ENCODE peak calls at places on chromosome 15, in six cellular contexts. W is CD4-positive, alpha-beta memory T cell; T is dorsolateral prefrontal cortex; R is lower lobe of right lung; Y is esophagus muscularis mucosa; M is fibroblast of lung. P is an unnamed sample.

GRCh38 chr15:94205366-94205765 is 26.0 kb upstream of the MCTP2 start:
- DNase-seq in W (no peak), T (no peak), R (no peak), Y (no peak), M (no peak), P (peak)

GRCh38 chr15:45640610-45641009 is 5.8 kb downstream of the SQOR start:
- DNase-seq in W (no peak), T (no peak), R (no peak), Y (no peak), M (peak), P (no peak)

GRCh38 chr15:65333441-65333820 is 29.0 kb downstream of the RNU5B-1 start:
- DNase-seq in W (no peak), T (no peak), R (no peak), Y (no peak), M (no peak), P (no peak)

GRCh38 chr15:64842099-64842940 is 605 bp downstream of the PLEKHO2 start:
- DNase-seq in W (no peak), T (no peak), R (no peak), Y (no peak), M (no peak), P (no peak)

GRCh38 chr15:100720406-100720967 is 118.1 kb downstream of the ASB7 start:
- DNase-seq in W (no peak), T (no peak), R (no peak), Y (peak), M (no peak), P (peak)

GRCh38 chr15:82081904-82082810 is 36.3 kb upstream of the MEX3B start:
- DNase-seq in W (no peak), T (no peak), R (no peak), Y (no peak), M (peak), P (no peak)

GRCh38 chr15:83567318-83567717 is 86.6 kb upstream of the ADAMTSL3 start:
- DNase-seq in W (no peak), T (no peak), R (no peak), Y (no peak), M (no peak), P (no peak)

GRCh38 chr15:79102595-79102994 is 12.0 kb upstream of the RASGRF1 start:
- DNase-seq in W (no peak), T (no peak), R (no peak), Y (peak), M (no peak), P (no peak)

GRCh38 chr15:31270767-31271166 is 55.9 kb upstream of the KLF13 start:
- DNase-seq in W (no peak), T (peak), R (no peak), Y (peak), M (no peak), P (no peak)

GRCh38 chr15:100785181-100786138 is 94.2 kb upstream of the ALDH1A3 start:
- DNase-seq in W (no peak), T (no peak), R (no peak), Y (peak), M (no peak), P (no peak)

GRCh38 chr15:54660356-54660755 is 536.4 kb downstream of the RSL24D1 start:
- DNase-seq in W (no peak), T (no peak), R (no peak), Y (no peak), M (no peak), P (no peak)

GRCh38 chr15:36265422-36265821 is 314.0 kb upstream of the CDIN1 start:
- DNase-seq in W (no peak), T (no peak), R (no peak), Y (no peak), M (no peak), P (no peak)

GRCh38 chr15:70250208-70251201 is 152.8 kb upstream of the TLE3 start:
- DNase-seq in W (no peak), T (no peak), R (no peak), Y (no peak), M (no peak), P (no peak)

GRCh38 chr15:48459571-48460461 is 128.6 kb downstream of the DUT start:
- DNase-seq in W (no peak), T (no peak), R (no peak), Y (no peak), M (peak), P (no peak)

GRCh38 chr15:60408438-60409105 is 10.8 kb upstream of the ANXA2 start:
- DNase-seq in W (peak), T (no peak), R (no peak), Y (no peak), M (peak), P (peak)

GRCh38 chr15:88546248-88547129 is at the start of gene DET1:
- DNase-seq in W (peak), T (peak), R (peak), Y (peak), M (peak), P (peak)

GRCh38 chr15:33310481-33311311 is at the start of gene RYR3:
- DNase-seq in W (no peak), T (no peak), R (no peak), Y (peak), M (peak), P (no peak)

GRCh38 chr15:75235051-75235673 is 23.0 kb upstream of the GOLGA6C start:
- DNase-seq in W (no peak), T (no peak), R (no peak), Y (no peak), M (no peak), P (no peak)

GRCh38 chr15:60729850-60730458 is 251.0 kb upstream of the ICE2 start:
- DNase-seq in W (no peak), T (no peak), R (no peak), Y (no peak), M (no peak), P (no peak)

GRCh38 chr15:41258706-41259471 is 27.8 kb downstream of the CHP1 start:
- DNase-seq in W (no peak), T (no peak), R (peak), Y (no peak), M (peak), P (no peak)

GRCh38 chr15:32663671-32664070 is 22.2 kb downstream of the SCG5 start:
- DNase-seq in W (no peak), T (no peak), R (no peak), Y (peak), M (no peak), P (no peak)

GRCh38 chr15:43854801-43855200 is 28.0 kb downstream of the WDR76 start:
- DNase-seq in W (no peak), T (no peak), R (no peak), Y (no peak), M (peak), P (no peak)

GRCh38 chr15:54083501-54083900 is 105.3 kb downstream of the UNC13C start:
- DNase-seq in W (no peak), T (no peak), R (no peak), Y (no peak), M (no peak), P (no peak)

GRCh38 chr15:33226559-33227181 is 32.2 kb upstream of the FMN1 start:
- DNase-seq in W (peak), T (no peak), R (no peak), Y (peak), M (peak), P (peak)

GRCh38 chr15:31486506-31486905 is 159.9 kb downstream of the KLF13 start:
- DNase-seq in W (no peak), T (no peak), R (no peak), Y (no peak), M (no peak), P (no peak)

GRCh38 chr15:89114974-89115373 is 26.7 kb downstream of the ABHD2 start:
- DNase-seq in W (no peak), T (no peak), R (no peak), Y (no peak), M (peak), P (no peak)

GRCh38 chr15:63189955-63190691 is 717 bp downstream of the RAB8B start:
- DNase-seq in W (no peak), T (no peak), R (no peak), Y (no peak), M (no peak), P (no peak)

GRCh38 chr15:78621810-78622402 is 1.1 kb upstream of the CHRNA3 start:
- DNase-seq in W (no peak), T (no peak), R (no peak), Y (no peak), M (no peak), P (no peak)

GRCh38 chr15:70029297-70029701 is 68.4 kb downstream of the TLE3 start:
- DNase-seq in W (no peak), T (no peak), R (peak), Y (no peak), M (no peak), P (no peak)

GRCh38 chr15:40325188-40325587 is 1.7 kb downstream of the INAFM2 start:
- DNase-seq in W (no peak), T (no peak), R (no peak), Y (no peak), M (no peak), P (no peak)

GRCh38 chr15:75578206-75578947 is 738 bp downstream of the PTPN9 start:
- DNase-seq in W (peak), T (no peak), R (peak), Y (no peak), M (peak), P (peak)

GRCh38 chr15:74449066-74449465 is 11.9 kb downstream of the UBL7 start:
- DNase-seq in W (no peak), T (no peak), R (no peak), Y (no peak), M (no peak), P (no peak)

GRCh38 chr15:88331291-88331690 is 74.8 kb upstream of the NTRK3 start:
- DNase-seq in W (no peak), T (no peak), R (peak), Y (no peak), M (peak), P (peak)

GRCh38 chr15:74988007-74988800 is 7.2 kb upstream of the SCAMP5 start:
- DNase-seq in W (peak), T (no peak), R (peak), Y (no peak), M (peak), P (no peak)

GRCh38 chr15:64045774-64046346 is 425 bp downstream of the DAPK2 start:
- DNase-seq in W (no peak), T (no peak), R (no peak), Y (no peak), M (no peak), P (no peak)

GRCh38 chr15:28459279-28459678 is 73.5 kb downstream of the GOLGA8G start:
- DNase-seq in W (no peak), T (no peak), R (no peak), Y (peak), M (no peak), P (no peak)

GRCh38 chr15:60787737-60788513 is 309.0 kb upstream of the ICE2 start:
- DNase-seq in W (peak), T (no peak), R (no peak), Y (no peak), M (no peak), P (no peak)

GRCh38 chr15:101554115-101554915 is 64.8 kb upstream of the PCSK6 start:
- DNase-seq in W (no peak), T (no peak), R (no peak), Y (no peak), M (no peak), P (no peak)

DNA sequence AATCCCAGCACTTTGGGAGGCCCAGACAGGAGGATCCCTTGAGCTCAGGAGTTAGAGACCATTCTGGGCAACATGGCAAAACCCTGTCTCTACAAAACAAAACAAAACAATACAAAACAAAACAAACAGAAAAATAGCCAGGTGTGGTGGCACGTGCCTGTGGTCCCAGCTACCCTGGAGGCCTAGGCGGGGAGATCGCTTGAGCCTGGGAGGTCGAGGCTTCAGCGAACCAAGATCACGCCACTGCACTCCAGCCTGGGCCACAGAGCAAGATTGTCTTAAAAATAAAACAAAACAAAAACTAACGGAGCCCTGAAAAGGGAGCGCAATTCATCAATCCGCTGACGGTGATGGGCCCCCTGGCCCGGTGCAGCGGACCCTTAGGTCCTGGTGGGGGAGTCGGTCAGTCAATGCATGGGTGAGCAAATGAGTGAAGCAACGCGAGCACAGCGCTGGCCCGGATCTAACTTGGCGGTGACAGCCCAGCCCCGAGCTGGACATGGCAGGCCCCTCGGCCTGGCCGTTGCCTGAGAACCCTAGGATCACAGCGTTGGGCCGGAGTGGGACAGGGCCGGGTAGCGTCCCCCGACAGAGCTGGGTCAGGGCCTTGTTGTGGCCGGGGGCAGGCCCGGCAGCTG is 52.4 kb upstream of the BLM start:
- DNase-seq in W (no peak), T (no peak), R (peak), Y (no peak), M (peak), P (no peak)
- H3K27ac ChIP-seq in W (no peak), T (peak), R (peak), Y (peak), M (peak), P (peak)

GRCh38 chr15:91915576-91915975 is 62.1 kb downstream of the SLCO3A1 start:
- DNase-seq in W (no peak), T (no peak), R (no peak), Y (no peak), M (no peak), P (no peak)
- H3K27ac ChIP-seq in W (no peak), T (no peak), R (no peak), Y (no peak), M (no peak), P (no peak)

GRCh38 chr15:67545864-67546263 is 3.4 kb downstream of the MAP2K5 start:
- DNase-seq in W (no peak), T (no peak), R (no peak), Y (peak), M (no peak), P (no peak)
- H3K27ac ChIP-seq in W (no peak), T (no peak), R (no peak), Y (no peak), M (no peak), P (no peak)

GRCh38 chr15:72201346-72202029 is 3.9 kb upstream of the GRAMD2A start:
- DNase-seq in W (no peak), T (no peak), R (no peak), Y (no peak), M (no peak), P (no peak)
- H3K27ac ChIP-seq in W (no peak), T (peak), R (peak), Y (no peak), M (no peak), P (no peak)

GRCh38 chr15:85444329-85444605 is 63.9 kb downstream of the AKAP13 start:
- DNase-seq in W (no peak), T (no peak), R (no peak), Y (no peak), M (no peak), P (no peak)

GRCh38 chr15:85443046-85443445 is 62.6 kb downstream of the AKAP13 start:
- DNase-seq in W (no peak), T (no peak), R (no peak), Y (no peak), M (no peak), P (no peak)

GRCh38 chr15:85440451-85440850 is 60.0 kb downstream of the AKAP13 start:
- DNase-seq in W (no peak), T (no peak), R (no peak), Y (no peak), M (no peak), P (no peak)

GRCh38 chr15:85443593-85444328 is 63.4 kb downstream of the AKAP13 start:
- DNase-seq in W (peak), T (no peak), R (no peak), Y (no peak), M (peak), P (no peak)

GRCh38 chr15:85439996-85440395 is 59.6 kb downstream of the AKAP13 start:
- DNase-seq in W (no peak), T (no peak), R (no peak), Y (no peak), M (no peak), P (no peak)
- H3K27ac ChIP-seq in W (no peak), T (no peak), R (no peak), Y (peak), M (no peak), P (no peak)

GRCh38 chr15:58442122-58442521 is 10.3 kb downstream of the LIPC start:
- DNase-seq in W (no peak), T (no peak), R (no peak), Y (no peak), M (no peak), P (no peak)
- H3K27ac ChIP-seq in W (no peak), T (no peak), R (no peak), Y (no peak), M (peak), P (no peak)

GRCh38 chr15:58182460-58183163 is 44.4 kb downstream of the AQP9 start:
- DNase-seq in W (no peak), T (peak), R (no peak), Y (no peak), M (peak), P (peak)

GRCh38 chr15:58178668-58179067 is 40.5 kb downstream of the AQP9 start:
- DNase-seq in W (no peak), T (no peak), R (no peak), Y (no peak), M (no peak), P (no peak)

GRCh38 chr15:58175955-58176354 is 37.8 kb downstream of the AQP9 start:
- DNase-seq in W (no peak), T (no peak), R (no peak), Y (no peak), M (no peak), P (no peak)

GRCh38 chr15:58179741-58180381 is 41.7 kb downstream of the AQP9 start:
- DNase-seq in W (no peak), T (no peak), R (no peak), Y (no peak), M (no peak), P (no peak)

GRCh38 chr15:58179206-58179605 is 41.0 kb downstream of the AQP9 start:
- DNase-seq in W (no peak), T (no peak), R (no peak), Y (no peak), M (no peak), P (no peak)
- H3K27ac ChIP-seq in W (no peak), T (no peak), R (no peak), Y (no peak), M (no peak), P (no peak)

GRCh38 chr15:90145761-90146160 is 43.5 kb upstream of the IDH2 start:
- DNase-seq in W (no peak), T (no peak), R (no peak), Y (no peak), M (no peak), P (no peak)
- H3K27ac ChIP-seq in W (no peak), T (no peak), R (no peak), Y (no peak), M (no peak), P (no peak)

GRCh38 chr15:90126457-90127435 is 24.5 kb upstream of the IDH2 start:
- DNase-seq in W (no peak), T (no peak), R (no peak), Y (no peak), M (no peak), P (no peak)
- H3K27ac ChIP-seq in W (no peak), T (no peak), R (no peak), Y (peak), M (no peak), P (no peak)

GRCh38 chr15:68298882-68299381 is 21.4 kb downstream of the FEM1B start:
- DNase-seq in W (peak), T (no peak), R (no peak), Y (no peak), M (peak), P (peak)
- H3K27ac ChIP-seq in W (peak), T (peak), R (peak), Y (peak), M (peak), P (peak)